ENCODE peak calls at places on chromosomes 16 and 17, in six cellular contexts. H is NCI-H2029, O is amniotic stem cell, W is HFFc6, B is aorta, F is tibial artery. N is an unnamed sample.

GRCh38 chr17:72387487-72387886 is 266.7 kb downstream of the SOX9 start:
- DNase-seq in H (no peak), O (peak), W (peak), B (no peak), F (no peak), N (no peak)

GRCh38 chr17:45841883-45842525 is 2.7 kb upstream of the SPPL2C start:
- DNase-seq in H (peak), O (no peak), W (no peak), B (no peak), F (no peak), N (no peak)

GRCh38 chr16:814974-815373 is 14.4 kb upstream of the GNG13 start:
- DNase-seq in H (no peak), O (no peak), W (peak), B (no peak), F (no peak), N (no peak)

GRCh38 chr17:80047176-80047575 is 10.7 kb downstream of the CCDC40 start:
- DNase-seq in H (peak), O (no peak), W (no peak), B (no peak), F (no peak), N (no peak)

GRCh38 chr16:88790312-88791150 is 5.5 kb upstream of the PIEZO1 start:
- DNase-seq in H (no peak), O (no peak), W (no peak), B (peak), F (peak), N (peak)

GRCh38 chr16:47694543-47694942 is 233.4 kb downstream of the PHKB start:
- DNase-seq in H (no peak), O (no peak), W (no peak), B (no peak), F (no peak), N (no peak)

GRCh38 chr16:17470871-17471744 is at the start of gene XYLT1:
- DNase-seq in H (no peak), O (peak), W (peak), B (peak), F (peak), N (peak)

GRCh38 chr17:46722662-46723285 is 95.7 kb downstream of the WNT3 start:
- DNase-seq in H (no peak), O (no peak), W (peak), B (no peak), F (no peak), N (no peak)

GRCh38 chr16:85612801-85613608 is at the start of gene GSE1:
- DNase-seq in H (peak), O (no peak), W (peak), B (peak), F (peak), N (peak)

N was measured in T-helper 1 cell.